ENCODE peak calls at places on chromosomes 11 and 22, in ten cellular contexts. N, A, K, S, O, E, H, I, R and M are unnamed samples.

GRCh38 chr22:29408925-29409324 is 20.6 kb upstream of the AP1B1 start:
- DNase-seq in K (no peak), S (peak; percentile 66), H (no peak), R (no peak), I (no peak), N (no peak), E (no peak), A (no peak), O (no peak), M (no peak)

GRCh38 chr11:129324533-129325175 is 51.0 kb upstream of the BARX2 start:
- DNase-seq in O (no peak), R (peak; percentile 50), I (no peak), A (no peak), S (no peak), N (no peak), E (no peak), H (no peak), K (no peak), M (no peak)

GRCh38 chr22:48631288-48631687 is 1196.4 kb downstream of the BRD1 start:
- DNase-seq in O (no peak), I (no peak), H (no peak), R (no peak), N (no peak), E (no peak), S (no peak), A (no peak), K (no peak), M (no peak)

GRCh38 chr22:36355894-36356293 is 31.9 kb downstream of the MYH9 start:
- DNase-seq in N (no peak), A (no peak), K (no peak), S (no peak), H (no peak), O (no peak), I (no peak), R (peak; percentile 4), E (no peak), M (no peak)

GRCh38 chr11:10294289-10294953 is 402 bp upstream of the SBF2 start:
- DNase-seq in R (peak; percentile 86), A (no peak), I (no peak), O (peak; percentile 45), H (no peak), E (peak; percentile 62), K (no peak), S (peak; percentile 92), N (peak; percentile 69), M (no peak)

GRCh38 chr11:23730307-23730998 is 766.4 kb upstream of the LUZP2 start:
- DNase-seq in K (no peak), I (no peak), H (no peak), R (no peak), S (no peak), A (no peak), E (no peak), N (no peak), O (no peak), M (no peak)

GRCh38 chr11:112847568-112847967 is 113.7 kb upstream of the NCAM1 start:
- DNase-seq in I (no peak), A (no peak), R (no peak), H (no peak), E (no peak), S (peak; percentile 85), O (no peak), K (no peak), N (no peak), M (no peak)

GRCh38 chr11:129440028-129440630 is 64.5 kb downstream of the BARX2 start:
- DNase-seq in O (no peak), N (no peak), S (no peak), H (no peak), A (no peak), I (no peak), E (no peak), R (no peak), K (no peak), M (no peak)

GRCh38 chr22:16960884-16961249 is 47.2 kb downstream of the GAB4 start:
- DNase-seq in O (peak; percentile 5), E (no peak), S (peak; percentile 64), A (no peak), I (no peak), R (no peak), H (no peak), N (no peak), K (no peak), M (no peak)

GRCh38 chr11:96341237-96342130 is 1.5 kb downstream of the MAML2 start:
- DNase-seq in R (peak; percentile 80), E (peak; percentile 69), N (peak; percentile 83), A (no peak), O (no peak), H (no peak), K (no peak), S (no peak), I (no peak), M (no peak)

GRCh38 chr11:34536056-34536455 is 22.5 kb upstream of the ELF5 start:
- DNase-seq in H (no peak), E (no peak), K (no peak), S (no peak), R (no peak), I (no peak), N (no peak), O (no peak), A (no peak), M (no peak)

GRCh38 chr11:1308745-1309497 is 511 bp downstream of the TOLLIP start:
- DNase-seq in A (no peak), H (no peak), E (no peak), I (no peak), K (no peak), S (no peak), O (no peak), R (peak; percentile 60), N (no peak), M (no peak)

GRCh38 chr11:30333405-30333804 is 10.5 kb downstream of the ARL14EP start:
- DNase-seq in E (peak; percentile 11), K (no peak), I (no peak), R (peak; percentile 15), H (no peak), O (no peak), N (no peak), A (no peak), S (no peak), M (no peak)

GRCh38 chr11:10528121-10528520 is 12.9 kb downstream of the RNF141 start:
- DNase-seq in N (no peak), S (no peak), K (no peak), E (no peak), O (no peak), R (peak; percentile 22), I (no peak), A (no peak), H (no peak), M (no peak)

GRCh38 chr11:32427935-32428664 is 7.2 kb downstream of the WT1 start:
- DNase-seq in A (no peak), K (no peak), I (no peak), N (no peak), R (no peak), H (no peak), S (no peak), E (no peak), O (no peak), M (no peak)

GRCh38 chr11:121295246-121296007 is 2.9 kb downstream of the SC5D start:
- DNase-seq in H (no peak), N (no peak), K (no peak), A (no peak), S (no peak), E (no peak), I (no peak), O (no peak), R (no peak), M (no peak)

GRCh38 chr11:29310016-29310415 is 706.8 kb downstream of the KCNA4 start:
- DNase-seq in A (no peak), R (peak; percentile 71), S (no peak), K (no peak), I (no peak), N (no peak), O (no peak), H (peak; percentile 50), E (no peak), M (no peak)

GRCh38 chr11:102806296-102806695 is 8.3 kb upstream of the MMP1 start:
- DNase-seq in O (no peak), I (no peak), A (no peak), K (no peak), R (no peak), E (no peak), S (no peak), N (no peak), H (no peak), M (no peak)

GRCh38 chr11:128653828-128654231 is 40.0 kb upstream of the FLI1 start:
- DNase-seq in A (no peak), E (no peak), S (no peak), K (no peak), R (peak; percentile 41), N (peak; percentile 83), O (no peak), H (peak; percentile 8), I (peak; percentile 43), M (no peak)

GRCh38 chr11:75154646-75155569 is 4.0 kb downstream of the SLCO2B1 start:
- DNase-seq in O (no peak), K (no peak), S (no peak), H (no peak), A (no peak), N (no peak), I (no peak), R (no peak), E (no peak), M (no peak)

GRCh38 chr11:102724904-102725515 is at the start of gene MMP8:
- DNase-seq in I (no peak), R (peak; percentile 16), N (no peak), H (peak; percentile 54), E (no peak), S (no peak), O (no peak), A (no peak), K (no peak), M (no peak)

GRCh38 chr11:119228535-119229302 is 22.6 kb downstream of the CBL start:
- DNase-seq in H (no peak), A (no peak), I (no peak), N (no peak), E (no peak), R (no peak), K (peak; percentile 21), S (no peak), O (no peak), M (no peak)

GRCh38 chr22:36136988-36137387 is 23.6 kb downstream of the APOL3 start:
- DNase-seq in E (no peak), O (no peak), H (no peak), S (no peak), N (no peak), K (no peak), R (peak; percentile 39), I (no peak), A (no peak), M (no peak)

GRCh38 chr11:120032766-120033390 is 105.0 kb downstream of the TRIM29 start:
- DNase-seq in H (no peak), N (no peak), S (no peak), A (no peak), R (no peak), I (no peak), K (no peak), O (no peak), E (no peak), M (no peak)

GRCh38 chr11:20310596-20311394 is 52.7 kb upstream of the HTATIP2 start:
- DNase-seq in I (no peak), O (no peak), R (no peak), S (no peak), E (no peak), K (no peak), N (no peak), H (no peak), A (no peak), M (no peak)

GRCh38 chr11:63019506-63019905 is 3.9 kb upstream of the SLC22A8 start:
- DNase-seq in O (no peak), S (no peak), H (no peak), A (no peak), K (no peak), E (no peak), R (no peak), N (no peak), I (no peak), M (no peak)

GRCh38 chr11:3103076-3103475 is 45.9 kb upstream of the CARS1 start:
- DNase-seq in O (no peak), S (no peak), R (no peak), K (no peak), H (no peak), I (no peak), N (peak; percentile 59), A (no peak), E (no peak), M (no peak)

GRCh38 chr11:75514596-75514995 is 11.1 kb downstream of the GDPD5 start:
- DNase-seq in K (no peak), S (no peak), E (no peak), N (no peak), O (no peak), R (no peak), H (no peak), I (no peak), A (no peak), M (no peak)